ENCODE peak calls at places on chromosomes 5 and 9, in ten cellular contexts. X, L, U, C, R, H, F, B, N and V are unnamed samples.

GRCh38 chr5:137649228-137649890 is 86.5 kb downstream of the KLHL3 start:
- DNase-seq in X (no peak), L (no peak), U (peak; percentile 14), C (peak; percentile 40), R (no peak), H (no peak), F (no peak), B (no peak), N (no peak), V (no peak)

GRCh38 chr9:99732715-99733114 is 89.0 kb upstream of the NR4A3 start:
- DNase-seq in X (no peak), L (no peak), U (no peak), C (no peak), R (no peak), H (no peak), F (peak; percentile 63), B (no peak), N (no peak), V (no peak)

GRCh38 chr5:1834022-1834551 is 32.9 kb downstream of the NDUFS6 start:
- DNase-seq in X (no peak), L (no peak), U (no peak), C (no peak), R (no peak), H (no peak), F (no peak), B (no peak), N (no peak), V (no peak)

GRCh38 chr9:18122156-18122555 is 351.8 kb upstream of the ADAMTSL1 start:
- DNase-seq in X (no peak), L (no peak), U (no peak), C (no peak), R (no peak), H (no peak), F (peak; percentile 80), B (peak; percentile 13), N (no peak), V (no peak)

GRCh38 chr9:32378993-32379729 is 5.3 kb upstream of the ACO1 start:
- DNase-seq in X (peak; percentile 60), L (peak; percentile 65), U (peak; percentile 78), C (peak; percentile 78), R (peak; percentile 89), H (no peak), F (peak; percentile 87), B (peak; percentile 88), N (peak; percentile 72), V (no peak)

GRCh38 chr5:61416410-61416809 is 84.4 kb downstream of the ZSWIM6 start:
- DNase-seq in X (peak; percentile 35), L (peak; percentile 79), U (no peak), C (no peak), R (no peak), H (no peak), F (no peak), B (peak; percentile 12), N (no peak), V (no peak)

GRCh38 chr9:36091028-36091953 is 45.2 kb upstream of the GLIPR2 start:
- DNase-seq in X (peak; percentile 15), L (no peak), U (no peak), C (no peak), R (peak; percentile 27), H (no peak), F (no peak), B (peak; percentile 78), N (peak; percentile 8), V (no peak)

GRCh38 chr5:73174100-73174815 is 1.3 kb downstream of the TMEM174 start:
- DNase-seq in X (no peak), L (no peak), U (no peak), C (no peak), R (peak; percentile 43), H (no peak), F (no peak), B (no peak), N (no peak), V (no peak)

GRCh38 chr5:1464511-1464910 is 19.3 kb upstream of the SLC6A3 start:
- DNase-seq in X (no peak), L (no peak), U (no peak), C (no peak), R (no peak), H (no peak), F (no peak), B (no peak), N (no peak), V (no peak)

GRCh38 chr5:90015584-90016018 is 394.0 kb downstream of the CETN3 start:
- DNase-seq in X (peak; percentile 7), L (no peak), U (no peak), C (no peak), R (no peak), H (no peak), F (peak; percentile 35), B (peak; percentile 37), N (no peak), V (no peak)

GRCh38 chr5:160187091-160187490 is 42.2 kb upstream of the FABP6 start:
- DNase-seq in X (no peak), L (peak; percentile 72), U (no peak), C (peak; percentile 33), R (no peak), H (no peak), F (no peak), B (no peak), N (no peak), V (no peak)

GRCh38 chr9:13266172-13266571 is 13.3 kb downstream of the MPDZ start:
- DNase-seq in X (no peak), L (no peak), U (no peak), C (no peak), R (no peak), H (no peak), F (no peak), B (peak; percentile 14), N (no peak), V (no peak)

GRCh38 chr5:60102961-60103683 is 209.6 kb upstream of the PDE4D start:
- DNase-seq in X (no peak), L (no peak), U (no peak), C (peak; percentile 49), R (no peak), H (no peak), F (no peak), B (peak; percentile 48), N (no peak), V (no peak)

GRCh38 chr5:83563631-83564030 is 92.1 kb downstream of the VCAN start:
- DNase-seq in X (no peak), L (no peak), U (no peak), C (no peak), R (no peak), H (no peak), F (no peak), B (no peak), N (no peak), V (no peak)

GRCh38 chr9:134181648-134182034 is 17.3 kb upstream of the RNU6ATAC start:
- DNase-seq in X (no peak), L (peak; percentile 47), U (no peak), C (no peak), R (no peak), H (no peak), F (no peak), B (no peak), N (peak; percentile 52), V (no peak)

GRCh38 chr9:131809941-131810344 is 70.1 kb upstream of the RAPGEF1 start:
- DNase-seq in X (no peak), L (no peak), U (no peak), C (no peak), R (no peak), H (no peak), F (no peak), B (peak; percentile 42), N (no peak), V (no peak)

GRCh38 chr9:34550681-34551270 is 28.0 kb upstream of the ENHO start:
- DNase-seq in X (no peak), L (no peak), U (no peak), C (no peak), R (no peak), H (no peak), F (no peak), B (no peak), N (no peak), V (no peak)

GRCh38 chr5:132073231-132074013 is at the start of gene CSF2:
- DNase-seq in X (no peak), L (no peak), U (no peak), C (no peak), R (no peak), H (no peak), F (no peak), B (peak; percentile 88), N (no peak), V (no peak)